ENCODE peak calls at places on chromosomes 1 and 21, in nine cellular contexts. One of them, this sample, is unnamed. For H3K9me3, the result is how much of the 10 kb centered on the place peaks cover.

GRCh38 chr1:205042911-205043806 is at the start of gene CNTN2:
- DNase-seq in sigmoid colon: no peak
- DNase-seq in CD4-positive, alpha-beta T cell: no peak
- DNase-seq in effector memory CD4-positive, alpha-beta T cell: no peak
- DNase-seq in cardiac muscle cell: peak
- DNase-seq in WERI-Rb-1: no peak
- DNase-seq in neuronal stem cell: no peak
- DNase-seq in left lung: peak
- DNase-seq in PC-3: no peak
- DNase-seq in this sample: no peak

GRCh38 chr1:174875306-174875705 is 124.4 kb upstream of the CACYBP start:
- DNase-seq in neuronal stem cell: no peak
- DNase-seq in effector memory CD4-positive, alpha-beta T cell: no peak
- DNase-seq in PC-3: peak
- DNase-seq in sigmoid colon: no peak
- DNase-seq in WERI-Rb-1: no peak
- DNase-seq in CD4-positive, alpha-beta T cell: peak
- DNase-seq in cardiac muscle cell: peak
- DNase-seq in left lung: no peak
- DNase-seq in this sample: peak

GRCh38 chr21:16305686-16306085 is 575.9 kb downstream of the USP25 start:
- DNase-seq in sigmoid colon: no peak
- DNase-seq in PC-3: no peak
- DNase-seq in neuronal stem cell: peak
- DNase-seq in WERI-Rb-1: no peak
- DNase-seq in cardiac muscle cell: no peak
- DNase-seq in CD4-positive, alpha-beta T cell: no peak
- DNase-seq in left lung: no peak
- DNase-seq in effector memory CD4-positive, alpha-beta T cell: no peak
- DNase-seq in this sample: no peak

GRCh38 chr1:16324456-16324890 is 27.8 kb downstream of the FBXO42 start:
- DNase-seq in left lung: no peak
- DNase-seq in effector memory CD4-positive, alpha-beta T cell: no peak
- DNase-seq in cardiac muscle cell: no peak
- DNase-seq in neuronal stem cell: no peak
- DNase-seq in WERI-Rb-1: no peak
- DNase-seq in sigmoid colon: no peak
- DNase-seq in PC-3: peak
- DNase-seq in CD4-positive, alpha-beta T cell: no peak
- DNase-seq in this sample: no peak

GRCh38 chr1:19505694-19506457 is 20.5 kb upstream of the CAPZB start:
- DNase-seq in WERI-Rb-1: no peak
- DNase-seq in effector memory CD4-positive, alpha-beta T cell: no peak
- DNase-seq in cardiac muscle cell: no peak
- DNase-seq in CD4-positive, alpha-beta T cell: no peak
- DNase-seq in sigmoid colon: no peak
- DNase-seq in left lung: no peak
- DNase-seq in PC-3: no peak
- DNase-seq in neuronal stem cell: no peak
- DNase-seq in this sample: peak

GRCh38 chr1:115118596-115118995 is 29.3 kb upstream of the TSPAN2 start:
- DNase-seq in left lung: no peak
- DNase-seq in effector memory CD4-positive, alpha-beta T cell: no peak
- DNase-seq in cardiac muscle cell: no peak
- DNase-seq in WERI-Rb-1: no peak
- DNase-seq in CD4-positive, alpha-beta T cell: no peak
- DNase-seq in PC-3: no peak
- DNase-seq in sigmoid colon: no peak
- DNase-seq in neuronal stem cell: no peak
- DNase-seq in this sample: no peak

GRCh38 chr21:25956993-25957714 is 213.4 kb downstream of the APP start:
- DNase-seq in PC-3: peak
- DNase-seq in effector memory CD4-positive, alpha-beta T cell: no peak
- DNase-seq in neuronal stem cell: no peak
- DNase-seq in left lung: no peak
- DNase-seq in CD4-positive, alpha-beta T cell: no peak
- DNase-seq in WERI-Rb-1: no peak
- DNase-seq in cardiac muscle cell: no peak
- DNase-seq in sigmoid colon: no peak
- DNase-seq in this sample: no peak

GRCh38 chr1:233244183-233244582 is 51.3 kb downstream of the PCNX2 start:
- DNase-seq in effector memory CD4-positive, alpha-beta T cell: no peak
- DNase-seq in PC-3: peak
- DNase-seq in left lung: no peak
- DNase-seq in sigmoid colon: no peak
- DNase-seq in WERI-Rb-1: no peak
- DNase-seq in cardiac muscle cell: no peak
- DNase-seq in neuronal stem cell: no peak
- DNase-seq in CD4-positive, alpha-beta T cell: no peak
- DNase-seq in this sample: no peak

GRCh38 chr1:206907304-206907991 is 10.2 kb downstream of the IL24 start:
- DNase-seq in neuronal stem cell: peak
- DNase-seq in sigmoid colon: no peak
- DNase-seq in CD4-positive, alpha-beta T cell: no peak
- DNase-seq in effector memory CD4-positive, alpha-beta T cell: no peak
- DNase-seq in cardiac muscle cell: peak
- DNase-seq in PC-3: no peak
- DNase-seq in WERI-Rb-1: peak
- DNase-seq in left lung: no peak
- DNase-seq in this sample: no peak

GRCh38 chr1:4957027-4957426 is 302.6 kb downstream of the AJAP1 start:
- DNase-seq in left lung: no peak
- DNase-seq in cardiac muscle cell: no peak
- DNase-seq in sigmoid colon: no peak
- DNase-seq in effector memory CD4-positive, alpha-beta T cell: no peak
- DNase-seq in PC-3: no peak
- DNase-seq in WERI-Rb-1: no peak
- DNase-seq in CD4-positive, alpha-beta T cell: no peak
- DNase-seq in neuronal stem cell: no peak
- DNase-seq in this sample: no peak
- H3K9me3 ChIP-seq in left lung: under half
- H3K9me3 ChIP-seq in cardiac muscle cell: under half
- H3K9me3 ChIP-seq in sigmoid colon: under half
- H3K9me3 ChIP-seq in effector memory CD4-positive, alpha-beta T cell: under half
- H3K9me3 ChIP-seq in PC-3: under half
- H3K9me3 ChIP-seq in WERI-Rb-1: under half
- H3K9me3 ChIP-seq in CD4-positive, alpha-beta T cell: under half
- H3K9me3 ChIP-seq in neuronal stem cell: under half
- H3K9me3 ChIP-seq in this sample: under half

GRCh38 chr1:82015444-82015843 is 214.7 kb downstream of the ADGRL2 start:
- DNase-seq in PC-3: peak
- DNase-seq in sigmoid colon: no peak
- DNase-seq in WERI-Rb-1: no peak
- DNase-seq in cardiac muscle cell: no peak
- DNase-seq in effector memory CD4-positive, alpha-beta T cell: no peak
- DNase-seq in left lung: no peak
- DNase-seq in CD4-positive, alpha-beta T cell: no peak
- DNase-seq in neuronal stem cell: no peak
- DNase-seq in this sample: no peak
- H3K9me3 ChIP-seq in PC-3: under half
- H3K9me3 ChIP-seq in sigmoid colon: under half
- H3K9me3 ChIP-seq in WERI-Rb-1: under half
- H3K9me3 ChIP-seq in cardiac muscle cell: under half
- H3K9me3 ChIP-seq in effector memory CD4-positive, alpha-beta T cell: under half
- H3K9me3 ChIP-seq in left lung: under half
- H3K9me3 ChIP-seq in CD4-positive, alpha-beta T cell: under half
- H3K9me3 ChIP-seq in neuronal stem cell: under half
- H3K9me3 ChIP-seq in this sample: under half

DNA sequence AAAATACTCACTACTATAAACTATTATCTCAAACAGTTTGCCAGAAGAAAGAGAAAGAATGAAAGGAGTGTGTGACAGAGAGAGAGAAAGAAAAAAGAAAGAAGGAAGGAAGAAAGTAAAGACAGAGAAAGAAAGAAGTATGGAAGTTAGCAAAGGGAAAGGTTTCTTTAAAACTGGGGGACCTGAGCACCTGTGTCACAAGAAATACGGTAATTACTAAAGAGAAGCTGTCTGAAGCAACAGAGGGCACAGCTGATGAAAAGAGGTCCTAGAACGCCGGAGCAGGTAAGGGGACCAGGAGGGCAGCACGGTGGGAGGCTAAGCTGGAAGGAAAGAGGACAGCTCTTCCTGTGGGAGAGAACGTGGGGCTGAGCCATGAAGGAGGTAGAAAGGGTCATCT is 163.6 kb downstream of the DSCAM start:
- DNase-seq in left lung: no peak
- DNase-seq in CD4-positive, alpha-beta T cell: no peak
- DNase-seq in sigmoid colon: no peak
- DNase-seq in cardiac muscle cell: no peak
- DNase-seq in effector memory CD4-positive, alpha-beta T cell: no peak
- DNase-seq in WERI-Rb-1: no peak
- DNase-seq in PC-3: no peak
- DNase-seq in neuronal stem cell: no peak
- DNase-seq in this sample: no peak
- H3K9me3 ChIP-seq in left lung: under half
- H3K9me3 ChIP-seq in CD4-positive, alpha-beta T cell: under half
- H3K9me3 ChIP-seq in sigmoid colon: under half
- H3K9me3 ChIP-seq in cardiac muscle cell: under half
- H3K9me3 ChIP-seq in effector memory CD4-positive, alpha-beta T cell: under half
- H3K9me3 ChIP-seq in WERI-Rb-1: under half
- H3K9me3 ChIP-seq in PC-3: under half
- H3K9me3 ChIP-seq in neuronal stem cell: under half
- H3K9me3 ChIP-seq in this sample: under half

GRCh38 chr21:43001316-43001715 is 27.0 kb downstream of the PKNOX1 start:
- DNase-seq in WERI-Rb-1: no peak
- DNase-seq in neuronal stem cell: no peak
- DNase-seq in cardiac muscle cell: no peak
- DNase-seq in left lung: no peak
- DNase-seq in PC-3: no peak
- DNase-seq in CD4-positive, alpha-beta T cell: no peak
- DNase-seq in sigmoid colon: peak
- DNase-seq in effector memory CD4-positive, alpha-beta T cell: no peak
- DNase-seq in this sample: no peak

GRCh38 chr21:42992943-42993712 is 18.8 kb downstream of the PKNOX1 start:
- DNase-seq in sigmoid colon: peak
- DNase-seq in WERI-Rb-1: no peak
- DNase-seq in CD4-positive, alpha-beta T cell: no peak
- DNase-seq in effector memory CD4-positive, alpha-beta T cell: no peak
- DNase-seq in cardiac muscle cell: no peak
- DNase-seq in neuronal stem cell: no peak
- DNase-seq in left lung: no peak
- DNase-seq in PC-3: no peak
- DNase-seq in this sample: no peak

GRCh38 chr21:42991992-42992740 is 17.8 kb downstream of the PKNOX1 start:
- DNase-seq in sigmoid colon: peak
- DNase-seq in neuronal stem cell: no peak
- DNase-seq in CD4-positive, alpha-beta T cell: no peak
- DNase-seq in effector memory CD4-positive, alpha-beta T cell: no peak
- DNase-seq in cardiac muscle cell: peak
- DNase-seq in WERI-Rb-1: no peak
- DNase-seq in PC-3: peak
- DNase-seq in left lung: no peak
- DNase-seq in this sample: peak

DNA sequence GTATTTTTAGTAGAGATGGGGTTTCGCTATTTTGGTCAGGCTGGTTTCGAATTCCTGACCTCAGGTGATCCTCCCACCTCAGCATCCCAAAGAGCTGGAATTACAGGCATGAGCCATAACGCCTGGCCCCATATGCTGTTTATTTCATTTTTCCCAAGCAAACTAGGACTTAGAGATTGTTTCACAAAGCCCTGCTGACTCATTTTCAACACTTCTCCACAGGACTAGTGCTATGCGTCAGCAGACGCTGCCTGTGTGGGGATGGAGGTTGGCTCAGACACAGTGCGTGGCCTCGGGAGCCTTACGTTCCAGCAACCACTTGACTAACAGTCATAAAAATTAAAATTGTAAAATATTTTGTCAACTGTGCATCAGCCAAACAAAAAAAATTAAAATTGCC is 22.7 kb downstream of the PKNOX1 start:
- DNase-seq in left lung: no peak
- DNase-seq in effector memory CD4-positive, alpha-beta T cell: no peak
- DNase-seq in neuronal stem cell: no peak
- DNase-seq in cardiac muscle cell: no peak
- DNase-seq in PC-3: no peak
- DNase-seq in sigmoid colon: peak
- DNase-seq in WERI-Rb-1: no peak
- DNase-seq in CD4-positive, alpha-beta T cell: no peak
- DNase-seq in this sample: no peak
- H3K9me3 ChIP-seq in left lung: under half
- H3K9me3 ChIP-seq in effector memory CD4-positive, alpha-beta T cell: under half
- H3K9me3 ChIP-seq in neuronal stem cell: under half
- H3K9me3 ChIP-seq in cardiac muscle cell: under half
- H3K9me3 ChIP-seq in PC-3: under half
- H3K9me3 ChIP-seq in sigmoid colon: under half
- H3K9me3 ChIP-seq in WERI-Rb-1: under half
- H3K9me3 ChIP-seq in CD4-positive, alpha-beta T cell: under half
- H3K9me3 ChIP-seq in this sample: under half

GRCh38 chr1:2819429-2819828 is 17.9 kb upstream of the TTC34 start:
- DNase-seq in neuronal stem cell: no peak
- DNase-seq in effector memory CD4-positive, alpha-beta T cell: no peak
- DNase-seq in PC-3: no peak
- DNase-seq in left lung: peak
- DNase-seq in sigmoid colon: no peak
- DNase-seq in CD4-positive, alpha-beta T cell: no peak
- DNase-seq in WERI-Rb-1: no peak
- DNase-seq in cardiac muscle cell: no peak
- DNase-seq in this sample: no peak
- H3K9me3 ChIP-seq in neuronal stem cell: under half
- H3K9me3 ChIP-seq in effector memory CD4-positive, alpha-beta T cell: under half
- H3K9me3 ChIP-seq in PC-3: under half
- H3K9me3 ChIP-seq in left lung: under half
- H3K9me3 ChIP-seq in sigmoid colon: under half
- H3K9me3 ChIP-seq in CD4-positive, alpha-beta T cell: under half
- H3K9me3 ChIP-seq in WERI-Rb-1: under half
- H3K9me3 ChIP-seq in cardiac muscle cell: under half
- H3K9me3 ChIP-seq in this sample: under half

This sample was measured in OCI-LY7.